ENCODE peak calls at places on chromosome 11, in eight cellular contexts. F is A549; Q is H9; A is effector memory CD4-positive, alpha-beta T cell; V is mammary epithelial cell; U is AG04450; H is lung; I is testis. Z is an unnamed sample. For H3K9me3, the result is how much of the 10 kb centered on the place peaks cover.

GRCh38 chr11:117931971-117932370 is 2.8 kb upstream of the TMPRSS13 start:
- DNase-seq in F (no peak), Q (no peak), A (no peak), V (no peak), U (no peak), H (no peak), I (no peak), Z (peak)

GRCh38 chr11:119373917-119374631 is 7.4 kb downstream of the USP2 start:
- DNase-seq in F (peak), Q (peak), A (peak), V (peak), U (peak), H (peak), I (peak), Z (no peak)

GRCh38 chr11:9060700-9061111 is 30.7 kb downstream of the SCUBE2 start:
- DNase-seq in F (peak), Q (peak), A (no peak), V (no peak), U (no peak), H (no peak), I (no peak), Z (no peak)

GRCh38 chr11:92246637-92247036 is 22.0 kb downstream of the FAT3 start:
- DNase-seq in F (no peak), Q (no peak), A (no peak), V (peak), U (no peak), H (no peak), I (no peak), Z (no peak)

GRCh38 chr11:9020881-9021280 is 17.1 kb upstream of the NRIP3 start:
- DNase-seq in F (no peak), Q (no peak), A (no peak), V (no peak), U (no peak), H (no peak), I (no peak), Z (no peak)

GRCh38 chr11:126133902-126134301 is 71.2 kb upstream of the CDON start:
- DNase-seq in F (no peak), Q (no peak), A (no peak), V (no peak), U (no peak), H (no peak), I (no peak), Z (no peak)

GRCh38 chr11:113160652-113161051 is 153.7 kb upstream of the TTC12 start:
- DNase-seq in F (no peak), Q (no peak), A (no peak), V (no peak), U (no peak), H (no peak), I (no peak), Z (no peak)

GRCh38 chr11:117002639-117003305 is 95.5 kb downstream of the SIK3 start:
- DNase-seq in F (no peak), Q (no peak), A (no peak), V (peak), U (no peak), H (no peak), I (no peak), Z (no peak)

GRCh38 chr11:95684170-95684569 is 105.4 kb downstream of the FAM76B start:
- DNase-seq in F (no peak), Q (no peak), A (no peak), V (no peak), U (no peak), H (no peak), I (no peak), Z (no peak)

GRCh38 chr11:116199182-116199581 is 573.6 kb downstream of the BUD13 start:
- DNase-seq in F (no peak), Q (no peak), A (no peak), V (no peak), U (no peak), H (no peak), I (no peak), Z (no peak)

GRCh38 chr11:44564653-44565007 is 833 bp upstream of the CD82 start:
- DNase-seq in F (peak), Q (peak), A (no peak), V (peak), U (peak), H (peak), I (peak), Z (no peak)

GRCh38 chr11:128343870-128344269 is 243.5 kb downstream of the ETS1 start:
- DNase-seq in F (no peak), Q (no peak), A (no peak), V (peak), U (no peak), H (no peak), I (no peak), Z (no peak)
- H3K27ac ChIP-seq in F (no peak), Q (no peak), A (peak), V (no peak), U (no peak), H (no peak), I (no peak), Z (no peak)

DNA sequence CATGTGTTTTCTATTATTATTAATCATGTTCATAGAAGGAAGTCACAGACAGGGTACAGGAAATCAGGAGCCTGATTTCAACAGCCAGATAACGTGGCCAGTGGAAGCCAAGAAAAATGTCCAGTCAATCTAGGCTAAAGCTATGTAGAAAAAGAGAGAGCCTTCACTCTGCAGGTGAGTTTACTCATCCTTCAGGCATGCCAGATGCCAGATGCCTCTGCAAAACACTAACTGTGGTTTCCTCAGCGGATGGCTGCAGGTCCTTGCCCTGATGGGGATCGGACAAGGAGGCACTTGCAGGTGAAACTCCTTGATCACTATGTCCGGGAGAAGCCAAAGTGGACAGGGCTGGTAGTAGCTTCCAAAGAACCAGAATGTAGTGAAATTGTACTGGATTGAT is 962.3 kb upstream of the RAG2 start:
- DNase-seq in F (no peak), Q (no peak), A (no peak), V (peak), U (no peak), H (no peak), I (no peak), Z (no peak)
- H3K9me3 ChIP-seq in F (under half), Q (under half), A (under half), V (under half), U (under half), H (under half), I (under half), Z (under half)

GRCh38 chr11:68211546-68211945 is 1.6 kb downstream of the KMT5B start:
- DNase-seq in F (no peak), Q (no peak), A (no peak), V (no peak), U (no peak), H (no peak), I (no peak), Z (no peak)

GRCh38 chr11:68214173-68215086 is 1.3 kb upstream of the KMT5B start:
- DNase-seq in F (no peak), Q (peak), A (no peak), V (no peak), U (no peak), H (no peak), I (peak), Z (no peak)

GRCh38 chr11:68213135-68213515 is at the start of gene KMT5B:
- DNase-seq in F (no peak), Q (no peak), A (no peak), V (no peak), U (peak), H (peak), I (peak), Z (peak)

GRCh38 chr11:68213555-68214172 is 568 bp upstream of the KMT5B start:
- DNase-seq in F (peak), Q (peak), A (peak), V (peak), U (peak), H (peak), I (peak), Z (peak)

GRCh38 chr11:68212421-68213134 is 518 bp downstream of the KMT5B start:
- DNase-seq in F (peak), Q (peak), A (peak), V (peak), U (peak), H (peak), I (peak), Z (peak)
- H3K27ac ChIP-seq in F (peak), Q (no peak), A (peak), V (peak), U (no peak), H (peak), I (peak), Z (peak)

DNA sequence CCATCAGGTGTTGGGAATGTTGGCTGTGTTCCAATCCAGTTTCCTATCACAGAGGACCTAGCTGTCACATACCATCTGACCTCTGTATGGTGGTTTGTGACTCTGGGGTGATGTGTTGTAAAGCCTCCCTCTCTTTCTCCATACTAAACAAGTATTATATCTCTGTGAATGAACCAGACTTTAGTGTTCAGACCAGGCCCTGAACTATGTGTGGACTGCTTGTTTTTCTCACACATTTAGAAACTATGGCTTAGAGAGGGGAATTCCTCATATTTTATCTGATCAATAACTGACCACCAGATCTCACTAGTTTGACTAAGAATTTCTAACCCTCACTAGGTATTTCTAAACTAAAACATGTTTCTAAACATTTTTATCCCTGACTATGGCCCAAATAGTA is 17.5 kb downstream of the NCR3LG1 start:
- DNase-seq in F (no peak), Q (no peak), A (no peak), V (no peak), U (no peak), H (no peak), I (no peak), Z (no peak)
- H3K9me3 ChIP-seq in F (under half), Q (half or more), A (under half), V (under half), U (under half), H (under half), I (under half), Z (under half)

GRCh38 chr11:33735166-33735425 is 1.1 kb downstream of the CD59 start:
- DNase-seq in F (no peak), Q (no peak), A (no peak), V (no peak), U (no peak), H (no peak), I (peak), Z (no peak)
- H3K27ac ChIP-seq in F (peak), Q (no peak), A (peak), V (peak), U (peak), H (peak), I (peak), Z (peak)

GRCh38 chr11:128550261-128550821 is 37.0 kb downstream of the ETS1 start:
- DNase-seq in F (no peak), Q (no peak), A (no peak), V (no peak), U (no peak), H (no peak), I (no peak), Z (no peak)
- H3K9me3 ChIP-seq in F (under half), Q (under half), A (under half), V (under half), U (under half), H (under half), I (under half), Z (under half)

DNA sequence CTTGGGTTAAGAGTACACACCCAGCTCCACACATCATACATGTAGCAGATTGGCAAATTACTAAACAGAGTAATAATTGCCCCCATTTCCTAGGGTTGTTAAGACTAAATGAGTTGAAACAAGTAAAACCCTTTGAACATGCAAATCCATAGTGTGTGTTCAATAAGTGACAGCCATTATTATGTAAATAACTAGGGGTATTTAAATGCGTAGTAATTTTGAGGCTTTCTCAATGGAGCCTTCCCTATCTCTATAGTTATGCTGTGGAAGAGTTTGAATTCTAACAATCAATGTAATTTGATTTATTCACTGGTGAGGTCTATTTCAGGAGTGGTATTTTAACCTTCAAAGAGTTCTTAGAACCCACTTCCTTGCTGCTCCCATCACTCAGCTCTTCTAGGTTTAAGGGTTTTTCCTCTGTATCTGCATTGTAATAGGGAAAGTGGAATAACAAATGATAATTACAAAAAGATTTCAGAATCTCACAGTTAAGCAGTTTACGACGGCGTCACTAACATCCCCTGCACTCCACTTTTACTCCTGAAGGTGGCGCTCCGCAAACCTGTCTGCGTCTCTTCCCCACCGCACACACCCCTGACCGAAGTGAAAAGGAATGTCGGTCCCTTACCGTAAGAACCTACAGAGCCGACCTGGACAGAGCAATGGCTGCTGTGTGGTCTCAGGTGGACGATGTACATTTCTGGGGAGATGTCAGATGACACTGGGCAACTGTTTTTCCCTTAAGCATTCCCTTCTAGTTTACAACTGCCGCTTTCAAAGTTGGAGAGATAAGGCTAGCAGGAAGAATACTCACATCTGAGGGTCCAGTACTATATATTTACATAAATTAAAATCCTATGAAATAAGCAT is 80.8 kb downstream of the ZC3H12C start:
- DNase-seq in F (peak), Q (peak), A (no peak), V (peak), U (no peak), H (peak), I (peak), Z (peak)
- H3K27ac ChIP-seq in F (peak), Q (no peak), A (no peak), V (peak), U (no peak), H (peak), I (no peak), Z (no peak)

GRCh38 chr11:134475951-134476350 is 63.9 kb upstream of the B3GAT1 start:
- DNase-seq in F (no peak), Q (peak), A (no peak), V (no peak), U (no peak), H (no peak), I (no peak), Z (no peak)
- H3K9me3 ChIP-seq in F (under half), Q (under half), A (under half), V (under half), U (half or more), H (under half), I (under half), Z (under half)

DNA sequence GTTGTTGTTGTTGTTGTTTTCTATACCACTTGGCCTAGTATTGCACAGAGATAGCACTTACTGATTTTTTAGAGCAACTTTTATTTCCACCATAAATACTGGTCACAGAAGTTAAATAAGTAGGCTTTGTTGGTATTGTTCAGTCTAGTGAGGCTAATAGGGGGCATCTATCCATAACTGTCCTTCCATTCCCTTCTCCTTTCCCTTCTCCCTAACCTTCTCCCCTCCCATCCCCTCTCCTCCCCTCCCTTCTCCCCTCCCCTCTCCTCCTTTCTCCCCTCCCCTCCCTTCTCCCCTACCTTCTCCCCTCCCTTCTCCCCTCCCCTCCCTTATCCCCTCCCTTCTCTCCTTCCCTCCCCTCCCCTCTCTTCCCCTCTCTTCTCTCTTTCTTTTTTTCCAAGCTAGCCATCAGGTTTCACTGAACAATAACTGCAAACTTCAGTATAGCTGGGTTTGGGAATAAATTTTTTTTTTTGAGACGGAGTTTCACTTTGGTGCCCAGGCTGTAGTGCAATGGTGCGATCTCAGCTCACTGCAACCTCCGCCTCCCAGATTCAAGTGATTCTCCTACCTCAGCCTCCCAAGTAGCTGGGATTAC is 56.5 kb downstream of the STIM1 start:
- DNase-seq in F (no peak), Q (no peak), A (no peak), V (no peak), U (no peak), H (no peak), I (no peak), Z (no peak)
- H3K27ac ChIP-seq in F (no peak), Q (no peak), A (no peak), V (no peak), U (no peak), H (no peak), I (no peak), Z (no peak)